ENCODE peak calls at places on chromosome 20, in four cellular contexts. Q is activated naive CD4-positive, alpha-beta T cell; D is ascending aorta; N is chondrocyte. T is an unnamed sample.

GRCh38 chr20:50540620-50541605 is 30.7 kb downstream of the PTPN1 start:
- DNase-seq in Q (no peak), D (peak), N (no peak), T (no peak)

GRCh38 chr20:8519887-8520286 is 387.8 kb downstream of the PLCB1 start:
- DNase-seq in Q (no peak), D (no peak), N (no peak), T (no peak)

GRCh38 chr20:6818033-6818808 is 50.7 kb downstream of the BMP2 start:
- DNase-seq in Q (no peak), D (no peak), N (no peak), T (no peak)

GRCh38 chr20:59044295-59044694 is 1.7 kb upstream of the PRELID3B start:
- DNase-seq in Q (no peak), D (no peak), N (no peak), T (no peak)

GRCh38 chr20:48932375-48932941 is 10.9 kb downstream of the ARFGEF2 start:
- DNase-seq in Q (no peak), D (no peak), N (no peak), T (peak)

GRCh38 chr20:56978475-56978874 is 288.0 kb downstream of the BMP7 start:
- DNase-seq in Q (no peak), D (no peak), N (no peak), T (no peak)

GRCh38 chr20:63099426-63100267 is 92.9 kb upstream of the BHLHE23 start:
- DNase-seq in Q (no peak), D (peak), N (peak), T (no peak)

GRCh38 chr20:50200482-50201104 is 10.0 kb downstream of the CEBPB start:
- DNase-seq in Q (no peak), D (no peak), N (no peak), T (no peak)

GRCh38 chr20:17680836-17681740 is 954 bp downstream of the RRBP1 start:
- DNase-seq in Q (peak), D (peak), N (no peak), T (peak)

GRCh38 chr20:57082546-57082945 is 183.9 kb downstream of the BMP7 start:
- DNase-seq in Q (no peak), D (no peak), N (peak), T (no peak)

GRCh38 chr20:32559753-32560380 is 25.3 kb downstream of the NOL4L start:
- DNase-seq in Q (no peak), D (no peak), N (no peak), T (no peak)

GRCh38 chr20:59672576-59672975 is 68.2 kb downstream of the PHACTR3 start:
- DNase-seq in Q (no peak), D (no peak), N (no peak), T (no peak)

GRCh38 chr20:49278817-49279676 is 1.2 kb upstream of the ZNFX1 start:
- DNase-seq in Q (no peak), D (no peak), N (no peak), T (no peak)

GRCh38 chr20:41308290-41308691 is 9.2 kb downstream of the ZHX3 start:
- DNase-seq in Q (no peak), D (no peak), N (no peak), T (no peak)

GRCh38 chr20:18224968-18225568 is 63.3 kb upstream of the ZNF133 start:
- DNase-seq in Q (no peak), D (no peak), N (no peak), T (no peak)

GRCh38 chr20:52150440-52151258 is 40.9 kb downstream of the ZFP64 start:
- DNase-seq in Q (no peak), D (no peak), N (no peak), T (peak)

GRCh38 chr20:24779886-24780285 is 169.2 kb upstream of the CST7 start:
- DNase-seq in Q (no peak), D (no peak), N (no peak), T (no peak)

GRCh38 chr20:20410678-20411077 is 42.8 kb downstream of the INSM1 start:
- DNase-seq in Q (no peak), D (no peak), N (no peak), T (no peak)

GRCh38 chr20:38127011-38127621 is 38.0 kb downstream of the TGM2 start:
- DNase-seq in Q (no peak), D (peak), N (peak), T (no peak)

GRCh38 chr20:2236266-2236665 is 59.5 kb upstream of the TGM3 start:
- DNase-seq in Q (no peak), D (no peak), N (no peak), T (no peak)

GRCh38 chr20:62685781-62686555 is 22.7 kb upstream of the NTSR1 start:
- DNase-seq in Q (no peak), D (peak), N (no peak), T (no peak)

GRCh38 chr20:10876558-10876957 is 202.8 kb upstream of the JAG1 start:
- DNase-seq in Q (no peak), D (no peak), N (no peak), T (no peak)

GRCh38 chr20:43006651-43007375 is 182.9 kb downstream of the PTPRT start:
- DNase-seq in Q (no peak), D (no peak), N (no peak), T (no peak)

GRCh38 chr20:46592580-46593362 is 42.3 kb upstream of the OCSTAMP start:
- DNase-seq in Q (no peak), D (no peak), N (no peak), T (peak)

GRCh38 chr20:17910828-17911294 is 57.7 kb downstream of the SNX5 start:
- DNase-seq in Q (no peak), D (peak), N (no peak), T (no peak)

GRCh38 chr20:62156592-62157386 is 13.2 kb downstream of the SS18L1 start:
- DNase-seq in Q (peak), D (no peak), N (peak), T (peak)

GRCh38 chr20:44641305-44641704 is 10.2 kb downstream of the ADA start:
- DNase-seq in Q (no peak), D (no peak), N (no peak), T (no peak)

GRCh38 chr20:57605878-57606277 is 14.3 kb downstream of the ZBP1 start:
- DNase-seq in Q (no peak), D (no peak), N (no peak), T (no peak)

GRCh38 chr20:14055127-14055742 is 59.9 kb downstream of the MACROD2 start:
- DNase-seq in Q (no peak), D (no peak), N (no peak), T (peak)

GRCh38 chr20:50312682-50313187 is 122.1 kb downstream of the CEBPB start:
- DNase-seq in Q (no peak), D (peak), N (no peak), T (no peak)

GRCh38 chr20:50815162-50815989 is 20.5 kb downstream of the BCAS4 start:
- DNase-seq in Q (no peak), D (no peak), N (no peak), T (no peak)

GRCh38 chr20:13105864-13106457 is 97.2 kb downstream of the SPTLC3 start:
- DNase-seq in Q (no peak), D (no peak), N (no peak), T (no peak)

GRCh38 chr20:1526896-1527295 is 30.6 kb downstream of the SIRPD start:
- DNase-seq in Q (no peak), D (no peak), N (no peak), T (no peak)

GRCh38 chr20:25238319-25239037 is 9.4 kb upstream of the PYGB start:
- DNase-seq in Q (no peak), D (no peak), N (no peak), T (no peak)

GRCh38 chr20:50029697-50030428 is 47.1 kb downstream of the SNAI1 start:
- DNase-seq in Q (no peak), D (peak), N (no peak), T (peak)

GRCh38 chr20:20461526-20461925 is 93.6 kb downstream of the INSM1 start:
- DNase-seq in Q (no peak), D (no peak), N (no peak), T (no peak)

GRCh38 chr20:12056836-12057235 is 139.1 kb downstream of the BTBD3 start:
- DNase-seq in Q (no peak), D (no peak), N (no peak), T (no peak)

GRCh38 chr20:8299921-8300320 is 167.9 kb downstream of the PLCB1 start:
- DNase-seq in Q (no peak), D (no peak), N (no peak), T (no peak)